ENCODE peak calls at places on chromosome 2, in nine cellular contexts. R, W, P, Q, Y, F, N, B and H are unnamed samples.

GRCh38 chr2:120526047-120526562 is 180.2 kb downstream of the INHBB start:
- DNase-seq in R (no peak), W (peak), P (no peak), Q (no peak), Y (no peak), F (no peak), N (no peak), B (no peak), H (no peak)

GRCh38 chr2:98118161-98118560 is 31.2 kb downstream of the VWA3B start:
- DNase-seq in R (no peak), W (no peak), P (no peak), Q (no peak), Y (no peak), F (no peak), N (no peak), B (no peak), H (no peak)

GRCh38 chr2:30181176-30181575 is 34.4 kb downstream of the YPEL5 start:
- DNase-seq in R (no peak), W (no peak), P (no peak), Q (no peak), Y (no peak), F (no peak), N (no peak), B (no peak), H (no peak)

GRCh38 chr2:95029898-95030341 is 4.4 kb downstream of the MAL start:
- DNase-seq in R (no peak), W (no peak), P (no peak), Q (no peak), Y (no peak), F (no peak), N (no peak), B (no peak), H (no peak)

GRCh38 chr2:128511731-128512663 is 193.3 kb upstream of the HS6ST1 start:
- DNase-seq in R (no peak), W (no peak), P (no peak), Q (no peak), Y (no peak), F (no peak), N (no peak), B (no peak), H (no peak)

GRCh38 chr2:121707920-121708361 is 28.7 kb downstream of the NIFK start:
- DNase-seq in R (no peak), W (no peak), P (no peak), Q (no peak), Y (no peak), F (no peak), N (no peak), B (no peak), H (no peak)

GRCh38 chr2:71682341-71682740 is 229.0 kb downstream of the DYSF start:
- DNase-seq in R (no peak), W (no peak), P (no peak), Q (no peak), Y (no peak), F (no peak), N (no peak), B (no peak), H (no peak)

GRCh38 chr2:152176113-152176714 is 651 bp upstream of the STAM2 start:
- DNase-seq in R (no peak), W (no peak), P (no peak), Q (no peak), Y (no peak), F (no peak), N (no peak), B (no peak), H (no peak)

GRCh38 chr2:113012436-113013335 is 7.4 kb downstream of the IL36A start:
- DNase-seq in R (no peak), W (no peak), P (no peak), Q (no peak), Y (no peak), F (no peak), N (no peak), B (no peak), H (no peak)